ENCODE peak calls at places on chromosomes 3 and 15, in five cellular contexts. G is mucosa of descending colon, C is M059J, N is SJSA1, D is foreskin keratinocyte. S is an unnamed sample.

GRCh38 chr15:66115568-66116206 is 137.9 kb downstream of the MEGF11 start:
- DNase-seq in G (no peak), C (no peak), N (no peak), D (no peak), S (no peak)

GRCh38 chr3:182485306-182485705 is 308.0 kb upstream of the ATP11B start:
- DNase-seq in G (no peak), C (no peak), N (no peak), D (no peak), S (peak)

GRCh38 chr3:184040010-184040409 is 8.5 kb downstream of the HTR3D start:
- DNase-seq in G (no peak), C (peak), N (peak), D (no peak), S (peak)

GRCh38 chr3:61903931-61904657 is 342.7 kb downstream of the PTPRG start:
- DNase-seq in G (no peak), C (peak), N (no peak), D (peak), S (peak)

GRCh38 chr3:43621974-43622739 is at the start of gene ANO10:
- DNase-seq in G (peak), C (peak), N (peak), D (peak), S (peak)

GRCh38 chr15:66847565-66847991 is 145.5 kb downstream of the SMAD6 start:
- DNase-seq in G (no peak), C (no peak), N (no peak), D (no peak), S (no peak)

GRCh38 chr3:146306024-146306423 is 55.1 kb upstream of the PLSCR4 start:
- DNase-seq in G (no peak), C (no peak), N (no peak), D (no peak), S (no peak)

GRCh38 chr15:47794266-47794914 is 77.1 kb downstream of the SEMA6D start:
- DNase-seq in G (no peak), C (peak), N (no peak), D (peak), S (peak)

GRCh38 chr3:196639517-196640500 is at the start of gene NRROS:
- DNase-seq in G (peak), C (peak), N (no peak), D (no peak), S (peak)

GRCh38 chr15:95262866-95263564 is 1031.7 kb downstream of the MCTP2 start:
- DNase-seq in G (no peak), C (no peak), N (no peak), D (no peak), S (no peak)

GRCh38 chr15:98715890-98716443 is 67.6 kb downstream of the IGF1R start:
- DNase-seq in G (no peak), C (no peak), N (no peak), D (no peak), S (no peak)

GRCh38 chr3:45861043-45861846 is 19.3 kb upstream of the LZTFL1 start:
- DNase-seq in G (no peak), C (no peak), N (no peak), D (no peak), S (no peak)

GRCh38 chr15:53197426-53197839 is 407.3 kb upstream of the ONECUT1 start:
- DNase-seq in G (peak), C (peak), N (peak), D (no peak), S (peak)

GRCh38 chr3:21754839-21755238 is 3.8 kb upstream of the ZNF385D start:
- DNase-seq in G (no peak), C (no peak), N (no peak), D (no peak), S (no peak)

GRCh38 chr3:188826574-188826973 is 345.2 kb upstream of the TPRG1 start:
- DNase-seq in G (no peak), C (no peak), N (no peak), D (no peak), S (no peak)

GRCh38 chr15:97316362-97316761 is 644.1 kb upstream of the ARRDC4 start:
- DNase-seq in G (no peak), C (no peak), N (no peak), D (no peak), S (no peak)

GRCh38 chr3:94704467-94704866 is 641.6 kb downstream of the NSUN3 start:
- DNase-seq in G (no peak), C (no peak), N (no peak), D (no peak), S (no peak)

GRCh38 chr15:67019886-67020520 is 45.4 kb upstream of the SMAD3 start:
- DNase-seq in G (no peak), C (no peak), N (no peak), D (no peak), S (no peak)

GRCh38 chr3:6791161-6791560 is 69.8 kb upstream of the GRM7 start:
- DNase-seq in G (no peak), C (no peak), N (no peak), D (no peak), S (no peak)

GRCh38 chr3:194109192-194109863 is 26.6 kb upstream of the HES1 start:
- DNase-seq in G (no peak), C (no peak), N (no peak), D (no peak), S (no peak)

GRCh38 chr15:57566840-57567239 is 24.9 kb upstream of the MYZAP start:
- DNase-seq in G (peak), C (peak), N (no peak), D (no peak), S (no peak)

GRCh38 chr15:49037546-49037940 is 8.7 kb downstream of the SECISBP2L start:
- DNase-seq in G (no peak), C (peak), N (no peak), D (no peak), S (no peak)

GRCh38 chr15:38671675-38672141 is 107.1 kb upstream of the RASGRP1 start:
- DNase-seq in G (no peak), C (no peak), N (no peak), D (no peak), S (no peak)

GRCh38 chr3:15089201-15089600 is 9.7 kb downstream of the RBSN start:
- DNase-seq in G (no peak), C (no peak), N (no peak), D (no peak), S (no peak)

S was measured in mammary epithelial cell.